ENCODE peak calls at places on chromosomes 5 and 9, in four cellular contexts. L is RWPE1; T is CD8-positive, alpha-beta T cell; G is astrocyte of the spinal cord. U is an unnamed sample.

GRCh38 chr5:170606939-170607338 is 103.1 kb downstream of the KCNIP1 start:
- DNase-seq in T (no peak), G (no peak), L (no peak), U (no peak)

GRCh38 chr5:135223891-135224625 is 175.0 kb downstream of the MACROH2A1 start:
- DNase-seq in T (no peak), L (no peak), G (no peak), U (no peak)

GRCh38 chr9:96447406-96447805 is 2.6 kb upstream of the HABP4 start:
- DNase-seq in L (no peak), G (no peak), T (no peak), U (no peak)

GRCh38 chr9:91379461-91379860 is 17.7 kb upstream of the AUH start:
- DNase-seq in G (no peak), T (no peak), L (no peak), U (no peak)

GRCh38 chr5:14240366-14240765 is 97.2 kb downstream of the TRIO start:
- DNase-seq in G (no peak), T (no peak), L (no peak), U (no peak)

GRCh38 chr9:104993291-104993963 is 65.5 kb upstream of the ABCA1 start:
- DNase-seq in G (peak; percentile 70), T (no peak), L (no peak), U (no peak)

GRCh38 chr5:55485073-55485472 is 49.7 kb downstream of the PLPP1 start:
- DNase-seq in L (no peak), T (no peak), G (no peak), U (no peak)

GRCh38 chr5:105943119-105943518 is 1727.6 kb downstream of the EFNA5 start:
- DNase-seq in L (no peak), T (no peak), G (no peak), U (no peak)

GRCh38 chr9:27037499-27037898 is 32.0 kb upstream of the LRRC19 start:
- DNase-seq in L (no peak), T (no peak), G (no peak), U (no peak)

GRCh38 chr5:109739741-109740140 is 50.0 kb downstream of the MAN2A1 start:
- DNase-seq in L (peak; percentile 29), T (no peak), G (peak; percentile 49), U (no peak)

GRCh38 chr9:123724211-123724831 is 205.6 kb downstream of the DENND1A start:
- DNase-seq in G (peak; percentile 50), T (no peak), L (no peak), U (no peak)

GRCh38 chr5:120769291-120769872 is 305.3 kb downstream of the PRR16 start:
- DNase-seq in G (no peak), L (no peak), T (no peak), U (no peak)

GRCh38 chr5:88883059-88883565 is at the start of gene MEF2C:
- DNase-seq in G (peak; percentile 90), L (peak; percentile 41), T (no peak), U (peak; percentile 51)

GRCh38 chr9:137115394-137116026 is 977 bp upstream of the DPP7 start:
- DNase-seq in G (no peak), T (no peak), L (no peak), U (no peak)
- TF ChIP-seq CTCF in G (no peak), T (no peak), L (no peak), U (no peak)

DNA sequence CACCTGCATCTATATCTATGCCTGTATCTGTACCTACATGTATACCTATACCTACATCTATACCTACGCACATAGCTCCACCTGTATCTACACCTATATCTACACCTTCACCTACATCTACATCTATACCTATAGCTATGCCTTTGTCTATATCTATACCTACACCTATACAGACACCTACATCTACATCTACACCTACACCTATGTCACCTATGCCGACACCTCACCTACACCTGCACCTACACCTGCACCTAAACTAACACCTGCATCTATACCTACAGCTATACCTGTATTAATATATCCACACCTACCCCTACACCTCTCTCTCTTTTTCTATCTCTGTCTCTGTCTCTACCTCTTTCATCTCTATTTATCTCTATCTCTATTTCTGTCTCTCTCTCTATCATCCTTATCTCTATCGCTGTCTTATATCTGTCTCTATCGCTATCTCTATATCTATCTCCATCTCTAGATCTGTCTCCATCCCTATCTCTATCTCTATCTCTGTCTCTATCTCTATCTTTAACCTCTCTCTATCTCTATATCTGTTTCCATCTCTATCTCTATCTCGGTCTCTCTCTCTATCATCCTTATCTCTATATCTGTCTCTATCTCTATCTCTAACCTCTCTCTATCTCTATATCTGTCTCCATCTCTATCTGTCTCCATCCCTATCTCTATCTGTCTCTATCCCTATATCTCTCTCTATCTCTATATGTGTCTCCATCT is 37.9 kb downstream of the IRX4 start:
- DNase-seq in L (no peak), T (no peak), G (no peak), U (no peak)
- TF ChIP-seq CTCF in L (no peak), T (no peak), G (no peak), U (no peak)

DNA sequence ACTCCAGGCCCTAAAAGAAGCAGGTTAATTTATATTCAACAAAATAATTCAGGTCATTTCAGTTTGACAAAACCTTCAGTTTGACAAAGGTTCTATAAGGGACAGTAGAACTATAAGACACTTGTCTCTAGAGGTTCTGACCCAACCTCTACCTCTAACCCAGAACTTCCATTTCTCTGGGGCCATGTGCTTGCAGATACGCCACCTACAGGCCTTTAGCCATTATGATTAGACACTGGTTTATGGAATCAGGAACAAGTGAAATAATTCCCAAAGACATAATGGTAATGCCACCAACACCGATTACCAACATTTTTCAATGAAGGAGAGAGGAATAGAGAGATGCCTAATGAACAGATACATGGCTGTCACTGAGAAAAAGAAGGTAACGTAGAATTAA is 733.9 kb downstream of the PRELID2 start:
- DNase-seq in G (no peak), T (no peak), L (no peak), U (no peak)
- TF ChIP-seq CTCF in G (peak; percentile 37), T (no peak), L (peak; percentile 24), U (no peak)

GRCh38 chr9:114271556-114272510 is 51.1 kb upstream of the ORM1 start:
- DNase-seq in L (no peak), G (peak; percentile 71), T (no peak), U (peak; percentile 57)
- TF ChIP-seq CTCF in L (no peak), G (peak; percentile 67), T (no peak), U (no peak)

DNA sequence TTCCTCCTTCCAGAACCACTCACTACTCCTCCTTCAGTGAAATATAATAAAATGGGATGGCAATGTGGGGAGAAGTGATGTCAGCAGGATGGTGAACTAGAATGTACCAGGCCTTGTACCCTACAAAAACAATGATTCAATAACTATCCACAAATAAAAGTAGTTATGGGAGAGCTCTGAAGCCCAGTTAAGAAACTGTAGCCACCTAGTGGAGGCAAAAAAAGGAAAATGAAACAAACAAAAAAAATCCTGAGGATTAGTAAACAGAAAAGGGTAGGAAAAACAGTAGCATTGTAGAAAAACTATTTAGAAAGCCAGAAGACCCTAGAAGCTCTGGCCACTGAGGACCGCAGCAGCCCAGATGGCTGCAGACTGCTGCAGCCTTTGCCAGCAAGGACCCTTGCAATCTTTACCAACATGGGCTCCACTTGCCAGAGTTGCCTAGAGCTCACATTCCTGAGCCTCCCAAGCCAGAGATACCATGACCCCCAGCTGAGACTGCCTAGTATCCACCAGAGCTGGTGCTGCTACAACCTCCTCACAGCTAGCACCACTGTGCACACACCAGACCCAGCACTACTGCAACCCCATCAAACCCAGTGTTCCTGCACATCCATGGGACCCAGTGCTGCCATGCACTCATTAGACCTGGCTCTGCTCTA is 259.7 kb upstream of the MSX2 start:
- DNase-seq in G (no peak), T (no peak), L (no peak), U (no peak)
- TF ChIP-seq CTCF in G (peak; percentile 9), T (no peak), L (no peak), U (peak; percentile 15)

GRCh38 chr5:141756196-141756595 is 74.2 kb upstream of the ARAP3 start:
- DNase-seq in G (no peak), T (no peak), L (no peak), U (no peak)

GRCh38 chr5:141753971-141754713 is 72.1 kb upstream of the ARAP3 start:
- DNase-seq in L (peak; percentile 88), T (no peak), G (peak; percentile 41), U (peak; percentile 63)

GRCh38 chr5:141760193-141760592 is 78.2 kb upstream of the ARAP3 start:
- DNase-seq in T (no peak), L (no peak), G (no peak), U (no peak)

GRCh38 chr5:141758316-141758965 is 76.4 kb upstream of the ARAP3 start:
- DNase-seq in L (no peak), T (no peak), G (no peak), U (peak; percentile 50)

DNA sequence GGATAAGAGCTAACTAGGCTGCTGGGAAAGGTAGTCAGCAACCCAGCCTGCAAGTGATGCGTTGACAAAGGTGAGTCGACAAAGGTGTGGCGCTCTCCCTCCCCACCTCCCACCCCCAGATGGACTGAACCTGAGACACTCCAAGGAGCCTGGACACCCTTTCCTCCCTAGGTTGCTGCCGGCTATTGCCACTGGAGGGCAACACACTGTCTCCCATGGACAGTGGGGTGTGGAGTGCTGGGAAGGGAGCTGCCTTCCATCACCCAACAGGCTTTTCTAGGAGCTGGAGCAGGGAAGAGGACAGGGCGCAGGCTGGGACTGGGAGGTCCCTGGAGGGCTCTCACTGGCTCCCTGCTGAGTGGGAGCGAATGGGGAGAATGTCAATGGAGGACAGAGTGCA is 75.4 kb upstream of the ARAP3 start:
- DNase-seq in G (no peak), T (no peak), L (peak; percentile 88), U (peak; percentile 75)
- TF ChIP-seq CTCF in G (peak; percentile 39), T (no peak), L (no peak), U (peak; percentile 50)

DNA sequence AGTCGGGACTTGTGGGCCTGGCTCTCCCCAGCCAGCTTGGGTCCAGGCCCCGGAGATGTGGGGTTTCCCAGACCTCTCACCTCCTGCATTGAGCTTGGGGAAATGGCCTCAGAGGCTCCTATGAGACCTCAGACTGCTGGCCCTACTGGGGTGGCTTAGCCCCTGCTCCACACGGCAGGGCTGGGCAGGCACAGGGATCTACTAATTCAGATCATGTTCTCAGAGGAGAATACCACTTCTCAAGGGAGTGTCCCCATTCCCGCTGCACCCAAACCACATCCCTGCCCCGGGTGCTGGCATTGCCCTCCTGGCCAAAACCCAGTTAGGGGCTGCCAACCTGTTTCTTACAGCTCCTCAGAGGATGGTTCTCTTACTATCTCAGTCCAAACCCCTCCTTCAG is 82.1 kb upstream of the LMX1B start:
- DNase-seq in L (no peak), T (no peak), G (no peak), U (no peak)
- TF ChIP-seq CTCF in L (no peak), T (no peak), G (no peak), U (no peak)

GRCh38 chr5:3043600-3043999 is 292.1 kb upstream of the IRX2 start:
- DNase-seq in G (no peak), L (no peak), T (no peak), U (no peak)
- TF ChIP-seq CTCF in G (no peak), L (no peak), T (no peak), U (no peak)